ENCODE peak calls at places on chromosomes 12 and 14, in seven cellular contexts. I is activated T-helper 9 cell treated with anti-CD3 and anti-CD28 coated beads, Interleukin-2, amount 50 U/mL, for 16 hours; J is H54; N is GF-D8; F is fibroblast of mammary gland; A is Right ventricle myocardium inferior; M is endothelial cell. T is an unnamed sample.

GRCh38 chr14:81519200-81519998 is 14.3 kb downstream of the SEL1L start:
- DNase-seq in N (peak; percentile 78), F (no peak), I (no peak), J (no peak), A (no peak), M (peak; percentile 18), T (peak; percentile 20)

GRCh38 chr12:2566161-2566560 is 228.6 kb upstream of the FKBP4 start:
- DNase-seq in I (no peak), A (no peak), F (no peak), J (no peak), N (no peak), M (no peak), T (no peak)

GRCh38 chr12:6532927-6533652 is 1.2 kb upstream of the GAPDH start:
- DNase-seq in N (peak; percentile 43), J (no peak), M (peak; percentile 48), A (peak; percentile 78), I (no peak), F (peak; percentile 53), T (peak; percentile 67)

GRCh38 chr12:16021666-16022065 is 110.5 kb downstream of the DERA start:
- DNase-seq in N (no peak), J (no peak), A (no peak), F (no peak), M (no peak), I (no peak), T (no peak)

GRCh38 chr12:96225003-96225855 is 31.1 kb downstream of the ELK3 start:
- DNase-seq in J (no peak), N (no peak), M (no peak), I (no peak), F (no peak), A (no peak), T (peak; percentile 40)

GRCh38 chr12:57258977-57259970 is 8.3 kb upstream of the STAC3 start:
- DNase-seq in F (no peak), M (no peak), I (no peak), N (no peak), A (peak; percentile 77), J (no peak), T (peak; percentile 82)

GRCh38 chr12:123106640-123107359 is 44.1 kb downstream of the PITPNM2 start:
- DNase-seq in F (no peak), I (peak; percentile 13), M (no peak), A (peak; percentile 75), J (no peak), N (peak; percentile 59), T (no peak)

GRCh38 chr14:35403085-35403396 is 1.5 kb downstream of the NFKBIA start:
- DNase-seq in M (no peak), N (no peak), J (no peak), F (peak; percentile 62), I (peak; percentile 52), A (peak; percentile 74), T (no peak)

GRCh38 chr12:92784795-92785562 is 82.2 kb downstream of the PLEKHG7 start:
- DNase-seq in A (no peak), N (peak; percentile 60), F (peak; percentile 81), J (peak; percentile 9), I (no peak), M (peak; percentile 25), T (peak; percentile 87)

GRCh38 chr12:95541436-95541835 is 9.8 kb downstream of the USP44 start:
- DNase-seq in J (no peak), A (no peak), I (no peak), F (no peak), M (no peak), N (no peak), T (no peak)

GRCh38 chr14:26966942-26967341 is 369.1 kb upstream of the NOVA1 start:
- DNase-seq in M (no peak), J (no peak), I (no peak), F (peak; percentile 98), N (no peak), A (no peak), T (peak; percentile 54)

GRCh38 chr12:64080319-64081008 is 141.6 kb downstream of the KICS2 start:
- DNase-seq in N (no peak), J (no peak), F (no peak), M (no peak), I (no peak), A (no peak), T (no peak)

GRCh38 chr12:54417712-54418440 is 1.2 kb downstream of the ITGA5 start:
- DNase-seq in A (no peak), M (peak; percentile 53), F (no peak), J (no peak), N (no peak), I (no peak), T (no peak)

GRCh38 chr12:109768901-109769670 is 55.5 kb downstream of the FAM222A start:
- DNase-seq in N (no peak), F (no peak), M (no peak), J (no peak), A (no peak), I (no peak), T (no peak)

GRCh38 chr14:75831455-75831854 is 150.3 kb downstream of the TGFB3 start:
- DNase-seq in I (peak; percentile 9), N (no peak), F (peak; percentile 95), A (no peak), M (no peak), J (no peak), T (peak; percentile 82)

GRCh38 chr12:92363295-92364146 is 217.9 kb upstream of the BTG1 start:
- DNase-seq in F (peak; percentile 46), J (no peak), I (no peak), N (no peak), M (no peak), A (no peak), T (peak; percentile 19)

GRCh38 chr14:104975481-104976197 is 2.5 kb downstream of the AHNAK2 start:
- DNase-seq in J (no peak), A (peak; percentile 43), I (no peak), N (no peak), M (peak; percentile 51), F (no peak), T (no peak)

GRCh38 chr12:25997401-25997973 is 39.0 kb downstream of the RASSF8 start:
- DNase-seq in N (no peak), A (no peak), M (no peak), F (peak; percentile 92), J (peak; percentile 27), I (no peak), T (peak; percentile 73)

GRCh38 chr12:63302269-63302940 is 151.4 kb upstream of the AVPR1A start:
- DNase-seq in N (no peak), M (no peak), F (no peak), A (no peak), I (no peak), J (no peak), T (no peak)

GRCh38 chr12:93183940-93184663 is 193.6 kb upstream of the NUDT4 start:
- DNase-seq in N (peak; percentile 81), I (no peak), J (no peak), A (no peak), M (no peak), F (peak; percentile 45), T (peak; percentile 16)

GRCh38 chr12:117499759-117500485 is 138.5 kb upstream of the NOS1 start:
- DNase-seq in F (no peak), N (no peak), A (no peak), I (no peak), J (no peak), M (no peak), T (no peak)

T was measured in fibroblast of villous mesenchyme.